ENCODE peak calls at places on chromosomes 5 and 9, in seven cellular contexts. One of them, this sample, is unnamed.

GRCh38 chr9:37747271-37747753 is 6.3 kb upstream of the TRMT10B start:
- DNase-seq in endothelial cell: peak
- DNase-seq in Right ventricle myocardium inferior: no peak
- DNase-seq in T follicular helper cell: peak
- DNase-seq in activated T-cell treated with anti-CD3 and anti-CD28 coated beads, Interleukin-2, amount 50 U/mL, for 4 hours: peak
- DNase-seq in MM.1S: peak
- DNase-seq in ELR: peak
- DNase-seq in this sample: no peak

GRCh38 chr5:73256462-73257260 is 83.7 kb downstream of the TMEM174 start:
- DNase-seq in endothelial cell: no peak
- DNase-seq in Right ventricle myocardium inferior: no peak
- DNase-seq in T follicular helper cell: no peak
- DNase-seq in activated T-cell treated with anti-CD3 and anti-CD28 coated beads, Interleukin-2, amount 50 U/mL, for 4 hours: no peak
- DNase-seq in MM.1S: no peak
- DNase-seq in ELR: peak
- DNase-seq in this sample: no peak

GRCh38 chr9:134957165-134957944 is 39.6 kb upstream of the FCN1 start:
- DNase-seq in endothelial cell: no peak
- DNase-seq in Right ventricle myocardium inferior: peak
- DNase-seq in T follicular helper cell: no peak
- DNase-seq in activated T-cell treated with anti-CD3 and anti-CD28 coated beads, Interleukin-2, amount 50 U/mL, for 4 hours: no peak
- DNase-seq in MM.1S: no peak
- DNase-seq in ELR: no peak
- DNase-seq in this sample: peak

GRCh38 chr9:118183571-118183970 is 479.4 kb downstream of the TLR4 start:
- DNase-seq in endothelial cell: no peak
- DNase-seq in Right ventricle myocardium inferior: no peak
- DNase-seq in T follicular helper cell: no peak
- DNase-seq in activated T-cell treated with anti-CD3 and anti-CD28 coated beads, Interleukin-2, amount 50 U/mL, for 4 hours: no peak
- DNase-seq in MM.1S: no peak
- DNase-seq in ELR: no peak
- DNase-seq in this sample: no peak

GRCh38 chr9:129473523-129474244 is 147.2 kb downstream of the C9orf50 start:
- DNase-seq in endothelial cell: no peak
- DNase-seq in Right ventricle myocardium inferior: peak
- DNase-seq in T follicular helper cell: no peak
- DNase-seq in activated T-cell treated with anti-CD3 and anti-CD28 coated beads, Interleukin-2, amount 50 U/mL, for 4 hours: no peak
- DNase-seq in MM.1S: no peak
- DNase-seq in ELR: peak
- DNase-seq in this sample: no peak

GRCh38 chr5:42896523-42896922 is 84.8 kb upstream of the SELENOP start:
- DNase-seq in endothelial cell: no peak
- DNase-seq in Right ventricle myocardium inferior: no peak
- DNase-seq in T follicular helper cell: no peak
- DNase-seq in activated T-cell treated with anti-CD3 and anti-CD28 coated beads, Interleukin-2, amount 50 U/mL, for 4 hours: no peak
- DNase-seq in MM.1S: no peak
- DNase-seq in ELR: no peak
- DNase-seq in this sample: no peak

GRCh38 chr5:120454094-120454798 is 9.9 kb upstream of the PRR16 start:
- DNase-seq in endothelial cell: no peak
- DNase-seq in Right ventricle myocardium inferior: no peak
- DNase-seq in T follicular helper cell: no peak
- DNase-seq in activated T-cell treated with anti-CD3 and anti-CD28 coated beads, Interleukin-2, amount 50 U/mL, for 4 hours: no peak
- DNase-seq in MM.1S: no peak
- DNase-seq in ELR: peak
- DNase-seq in this sample: no peak

GRCh38 chr5:150297236-150297890 is 5.3 kb downstream of the ARSI start:
- DNase-seq in endothelial cell: no peak
- DNase-seq in Right ventricle myocardium inferior: no peak
- DNase-seq in T follicular helper cell: no peak
- DNase-seq in activated T-cell treated with anti-CD3 and anti-CD28 coated beads, Interleukin-2, amount 50 U/mL, for 4 hours: no peak
- DNase-seq in MM.1S: no peak
- DNase-seq in ELR: no peak
- DNase-seq in this sample: peak

GRCh38 chr9:76216161-76216649 is 178.0 kb downstream of the RFK start:
- DNase-seq in endothelial cell: no peak
- DNase-seq in Right ventricle myocardium inferior: no peak
- DNase-seq in T follicular helper cell: no peak
- DNase-seq in activated T-cell treated with anti-CD3 and anti-CD28 coated beads, Interleukin-2, amount 50 U/mL, for 4 hours: no peak
- DNase-seq in MM.1S: no peak
- DNase-seq in ELR: peak
- DNase-seq in this sample: no peak

GRCh38 chr5:177511796-177512675 is 2.4 kb upstream of the DOK3 start:
- DNase-seq in endothelial cell: no peak
- DNase-seq in Right ventricle myocardium inferior: peak
- DNase-seq in T follicular helper cell: no peak
- DNase-seq in activated T-cell treated with anti-CD3 and anti-CD28 coated beads, Interleukin-2, amount 50 U/mL, for 4 hours: no peak
- DNase-seq in MM.1S: no peak
- DNase-seq in ELR: no peak
- DNase-seq in this sample: no peak

GRCh38 chr5:118956727-118957126 is 31.6 kb downstream of the DTWD2 start:
- DNase-seq in endothelial cell: no peak
- DNase-seq in Right ventricle myocardium inferior: no peak
- DNase-seq in T follicular helper cell: no peak
- DNase-seq in activated T-cell treated with anti-CD3 and anti-CD28 coated beads, Interleukin-2, amount 50 U/mL, for 4 hours: no peak
- DNase-seq in MM.1S: peak
- DNase-seq in ELR: peak
- DNase-seq in this sample: no peak

GRCh38 chr9:126471084-126471611 is 142.6 kb upstream of the LMX1B start:
- DNase-seq in endothelial cell: no peak
- DNase-seq in Right ventricle myocardium inferior: peak
- DNase-seq in T follicular helper cell: peak
- DNase-seq in activated T-cell treated with anti-CD3 and anti-CD28 coated beads, Interleukin-2, amount 50 U/mL, for 4 hours: peak
- DNase-seq in MM.1S: peak
- DNase-seq in ELR: peak
- DNase-seq in this sample: peak

GRCh38 chr5:53969331-53969730 is 341.0 kb downstream of the ARL15 start:
- DNase-seq in endothelial cell: no peak
- DNase-seq in Right ventricle myocardium inferior: no peak
- DNase-seq in T follicular helper cell: no peak
- DNase-seq in activated T-cell treated with anti-CD3 and anti-CD28 coated beads, Interleukin-2, amount 50 U/mL, for 4 hours: no peak
- DNase-seq in MM.1S: no peak
- DNase-seq in ELR: no peak
- DNase-seq in this sample: no peak

This sample was measured in cardiac septum.